ENCODE peak calls at places on chromosomes 7 and 10, in six cellular contexts. R is K562, J is ureter, U is heart right ventricle, V is glutamatergic neuron, X is NCI-H2171 treated with DMSO at 0.1 percent for 48 hours. F is an unnamed sample.

GRCh38 chr10:70773461-70773860 is 11.7 kb downstream of the TBATA start:
- DNase-seq in V (no peak), X (no peak), R (no peak), U (no peak), J (no peak), F (no peak)

GRCh38 chr10:50550291-50550839 is 73.4 kb downstream of the SGMS1 start:
- DNase-seq in X (no peak), V (no peak), R (peak; percentile 97), J (no peak), U (no peak), F (peak; percentile 31)

GRCh38 chr10:127309609-127310008 is 113.2 kb upstream of the INSYN2A start:
- DNase-seq in X (no peak), V (no peak), R (no peak), U (no peak), J (no peak), F (no peak)

GRCh38 chr7:50679218-50680007 is 103.3 kb downstream of the GRB10 start:
- DNase-seq in J (no peak), R (peak; percentile 25), V (no peak), U (no peak), X (peak; percentile 57), F (no peak)

GRCh38 chr7:1257221-1257620 is 24.5 kb downstream of the UNCX start:
- DNase-seq in U (no peak), R (no peak), J (no peak), X (no peak), V (no peak), F (no peak)

GRCh38 chr7:157483971-157484410 is 147.2 kb downstream of the DNAJB6 start:
- DNase-seq in U (no peak), R (no peak), J (no peak), V (no peak), X (no peak), F (no peak)

GRCh38 chr10:117226813-117227451 is 14.0 kb upstream of the SLC18A2 start:
- DNase-seq in V (peak; percentile 36), J (no peak), X (no peak), U (no peak), R (peak; percentile 59), F (peak; percentile 63)

GRCh38 chr10:88117227-88117626 is 253.8 kb downstream of the PTEN start:
- DNase-seq in U (no peak), J (no peak), R (no peak), X (no peak), V (no peak), F (no peak)

GRCh38 chr7:139680676-139681462 is 96.9 kb downstream of the HIPK2 start:
- DNase-seq in V (no peak), R (peak; percentile 87), X (no peak), J (no peak), U (peak; percentile 65), F (no peak)

GRCh38 chr10:59880019-59880717 is 26.2 kb downstream of the CCDC6 start:
- DNase-seq in U (no peak), R (peak; percentile 44), X (no peak), J (no peak), V (no peak), F (no peak)